ENCODE peak calls at places on chromosome 5, in eight cellular contexts. Z, H, L, O, P, G, R and E are unnamed samples.

GRCh38 chr5:103135461-103135860 is 15.4 kb downstream of the PPIP5K2 start:
- DNase-seq in G (no peak), P (no peak), H (no peak), O (no peak), R (no peak), L (no peak), Z (no peak), E (no peak)

GRCh38 chr5:11903121-11903613 is 1.1 kb downstream of the CTNND2 start:
- DNase-seq in L (peak; percentile 25), O (no peak), G (no peak), P (no peak), H (no peak), Z (no peak), R (no peak), E (no peak)

GRCh38 chr5:154405078-154405792 is 40.6 kb upstream of the SAP30L start:
- DNase-seq in P (peak; percentile 23), R (peak; percentile 82), G (peak; percentile 69), L (peak; percentile 96), H (peak; percentile 80), Z (peak; percentile 55), O (peak; percentile 60), E (peak; percentile 85)

GRCh38 chr5:28269978-28270377 is 1231.6 kb upstream of the CDH9 start:
- DNase-seq in H (no peak), P (no peak), Z (no peak), O (no peak), L (no peak), G (no peak), R (no peak), E (no peak)

GRCh38 chr5:111072949-111073682 is 1.6 kb downstream of the TSLP start:
- DNase-seq in P (no peak), H (peak; percentile 28), Z (peak; percentile 38), O (peak; percentile 16), G (no peak), R (peak; percentile 71), L (peak; percentile 85), E (peak; percentile 49)

GRCh38 chr5:52987711-52988329 is 1.3 kb upstream of the ITGA2 start:
- DNase-seq in L (no peak), Z (no peak), R (no peak), H (no peak), O (no peak), G (peak; percentile 53), P (peak; percentile 72), E (peak; percentile 67)

GRCh38 chr5:79025054-79025465 is 40.0 kb upstream of the ARSB start:
- DNase-seq in Z (peak; percentile 59), P (peak; percentile 60), G (peak; percentile 61), R (peak; percentile 47), H (peak; percentile 58), O (peak; percentile 47), L (peak; percentile 79), E (peak; percentile 57)

GRCh38 chr5:80435476-80435875 is 27.6 kb downstream of the ZFYVE16 start:
- DNase-seq in H (no peak), O (no peak), G (no peak), L (no peak), R (no peak), P (no peak), Z (no peak), E (no peak)

GRCh38 chr5:91194861-91195460 is 188.2 kb downstream of the ARRDC3 start:
- DNase-seq in L (no peak), Z (no peak), H (no peak), R (no peak), O (no peak), P (no peak), G (no peak), E (no peak)

GRCh38 chr5:158390556-158390955 is 531.6 kb upstream of the CLINT1 start:
- DNase-seq in G (no peak), L (no peak), O (no peak), P (no peak), Z (peak; percentile 46), R (no peak), H (no peak), E (no peak)

GRCh38 chr5:94693043-94693822 is 74.8 kb downstream of the SLF1 start:
- DNase-seq in P (no peak), H (no peak), L (peak; percentile 59), O (no peak), Z (peak; percentile 35), G (peak; percentile 47), R (no peak), E (peak; percentile 19)

GRCh38 chr5:144487761-144488160 is 317.1 kb downstream of the KCTD16 start:
- DNase-seq in P (no peak), H (no peak), G (no peak), L (peak; percentile 56), Z (no peak), R (no peak), O (no peak), E (no peak)

GRCh38 chr5:141849371-141850182 is 28.6 kb downstream of the PCDH1 start:
- DNase-seq in R (peak; percentile 90), H (peak; percentile 95), O (peak; percentile 95), P (peak; percentile 89), G (peak; percentile 76), Z (peak; percentile 87), L (peak; percentile 97), E (peak; percentile 95)

GRCh38 chr5:33120671-33121070 is 320.1 kb upstream of the TARS1 start:
- DNase-seq in P (no peak), O (no peak), L (no peak), H (no peak), R (no peak), G (no peak), Z (no peak), E (no peak)

GRCh38 chr5:137621861-137622823 is 113.7 kb downstream of the KLHL3 start:
- DNase-seq in Z (no peak), G (no peak), R (peak; percentile 62), H (no peak), L (no peak), O (no peak), P (peak; percentile 48), E (no peak)

DNA sequence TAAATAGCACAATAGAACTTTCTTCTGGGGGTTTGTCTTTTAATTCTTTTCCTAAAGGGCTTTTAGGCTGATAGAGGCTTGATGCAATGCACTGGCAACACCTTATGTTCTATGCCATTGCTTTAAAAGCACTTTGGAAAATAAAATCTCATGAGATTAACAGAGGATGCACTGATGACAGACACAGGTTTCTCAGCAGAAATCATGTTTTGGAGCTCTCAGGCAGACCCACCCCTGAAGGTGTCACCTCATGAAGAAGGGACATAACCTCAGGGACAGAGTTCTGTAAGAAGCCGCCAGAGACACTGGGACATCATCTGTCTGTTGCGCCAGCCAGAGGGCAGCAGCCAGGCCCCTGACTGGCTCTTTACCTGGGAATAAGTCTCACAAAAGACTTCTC is 27.7 kb downstream of the SLC22A5 start:
- DNase-seq in L (no peak), G (no peak), O (no peak), H (no peak), P (no peak), Z (no peak), R (no peak), E (no peak)
- H3K4me3 ChIP-seq in L (no peak overlapping the region), G (no peak overlapping the region), O (no peak overlapping the region), H (no peak overlapping the region), P (no peak overlapping the region), Z (no peak overlapping the region), R (no peak overlapping the region), E (no peak overlapping the region)

GRCh38 chr5:88824892-88825781 is 57.8 kb downstream of the MEF2C start:
- DNase-seq in P (no peak), O (no peak), Z (no peak), H (no peak), R (no peak), L (no peak), G (no peak), E (no peak)

GRCh38 chr5:88827997-88828396 is 55.0 kb downstream of the MEF2C start:
- DNase-seq in O (no peak), Z (no peak), H (no peak), R (no peak), L (no peak), P (no peak), G (no peak), E (no peak)

GRCh38 chr5:88826959-88827585 is 55.9 kb downstream of the MEF2C start:
- DNase-seq in Z (peak; percentile 83), L (peak; percentile 18), P (no peak), R (no peak), O (no peak), G (no peak), H (no peak), E (no peak)

GRCh38 chr5:88824141-88824540 is 58.8 kb downstream of the MEF2C start:
- DNase-seq in L (no peak), O (no peak), P (no peak), R (no peak), G (no peak), Z (no peak), H (no peak), E (no peak)

GRCh38 chr5:88825782-88826110 is 57.2 kb downstream of the MEF2C start:
- DNase-seq in P (no peak), Z (no peak), L (no peak), R (no peak), H (no peak), G (no peak), O (no peak), E (peak; percentile 39)
- H3K4me1 ChIP-seq in P (no peaks in the 10 kb centered on the region), Z (peaks cover 83% of the 10 kb centered on the region), L (peaks cover 37% of the 10 kb centered on the region), R (peaks cover 83% of the 10 kb centered on the region), H (peaks cover 4% of the 10 kb centered on the region), G (no peaks in the 10 kb centered on the region), O (peaks cover 9% of the 10 kb centered on the region), E (peaks cover 3% of the 10 kb centered on the region)

GRCh38 chr5:109848130-109848529 is 158.4 kb downstream of the MAN2A1 start:
- DNase-seq in R (no peak), H (no peak), O (peak; percentile 9), G (no peak), L (no peak), Z (no peak), P (no peak), E (no peak)

GRCh38 chr5:109849478-109850088 is 159.9 kb downstream of the MAN2A1 start:
- DNase-seq in L (no peak), Z (no peak), P (no peak), R (no peak), G (no peak), O (no peak), H (no peak), E (no peak)

GRCh38 chr5:109844695-109845094 is 155.0 kb downstream of the MAN2A1 start:
- DNase-seq in G (no peak), O (no peak), H (no peak), Z (no peak), L (no peak), P (no peak), R (no peak), E (no peak)

GRCh38 chr5:109838157-109838556 is 148.4 kb downstream of the MAN2A1 start:
- DNase-seq in H (no peak), G (no peak), P (no peak), R (no peak), Z (no peak), O (no peak), L (peak; percentile 56), E (no peak)

DNA sequence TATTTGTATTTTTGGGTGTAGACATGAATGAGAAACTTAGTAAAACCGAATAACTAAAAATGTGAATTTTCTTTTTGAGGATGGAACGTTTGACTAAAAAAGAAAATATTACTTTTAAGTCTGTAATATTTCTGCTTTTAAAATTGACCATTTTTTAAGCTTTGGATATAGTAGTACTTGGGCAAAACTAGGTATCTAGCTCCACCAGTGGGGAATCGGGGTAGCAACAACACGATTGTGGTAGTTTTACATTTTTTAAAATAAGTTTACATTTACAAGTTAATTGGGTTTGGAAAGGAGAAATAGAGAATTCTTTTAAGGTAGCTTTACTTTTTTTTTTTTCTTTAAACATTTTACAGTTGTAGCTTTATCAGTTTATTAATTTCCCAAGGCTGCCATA is 154.4 kb downstream of the MAN2A1 start:
- DNase-seq in H (no peak), G (peak; percentile 16), O (no peak), Z (no peak), P (no peak), R (no peak), L (peak; percentile 12), E (no peak)
- TF ChIP-seq CTCF in H (no peak), G (peak; percentile 33), O (no peak), Z (peak; percentile 44), P (peak; percentile 55), R (peak; percentile 25), L (peak; percentile 45), E (peak; percentile 51)

GRCh38 chr5:3796736-3797135 is 201.1 kb downstream of the IRX1 start:
- DNase-seq in H (no peak), L (no peak), G (no peak), R (no peak), O (no peak), P (no peak), Z (no peak), E (no peak)
- H3K4me3 ChIP-seq in H (no peak overlapping the region), L (no peak overlapping the region), G (no peak overlapping the region), R (no peak overlapping the region), O (no peak overlapping the region), P (no peak overlapping the region), Z (no peak overlapping the region), E (no peak overlapping the region)